ENCODE peak calls at places on chromosome 15, in six cellular contexts. G is GM23338, X is KG1, F is cardiac septum, E is naive B cell, N is NCI-H1048. O is an unnamed sample.

GRCh38 chr15:59244337-59244736 is 37.7 kb downstream of the LDHAL6B start:
- DNase-seq in G (no peak), X (no peak), F (no peak), E (no peak), N (no peak), O (no peak)

GRCh38 chr15:77457619-77458265 is 37.1 kb downstream of the HMG20A start:
- DNase-seq in G (no peak), X (no peak), F (no peak), E (no peak), N (no peak), O (no peak)

GRCh38 chr15:61182955-61183354 is 46.1 kb downstream of the RORA start:
- DNase-seq in G (no peak), X (no peak), F (no peak), E (no peak), N (no peak), O (no peak)

GRCh38 chr15:74928771-74929198 is 9.1 kb downstream of the COX5A start:
- DNase-seq in G (no peak), X (no peak), F (no peak), E (no peak), N (no peak), O (no peak)

GRCh38 chr15:78133801-78134200 is 2.6 kb upstream of the CIB2 start:
- DNase-seq in G (no peak), X (no peak), F (no peak), E (no peak), N (peak), O (no peak)

GRCh38 chr15:40454904-40455391 is 14.2 kb downstream of the BAHD1 start:
- DNase-seq in G (no peak), X (no peak), F (no peak), E (no peak), N (no peak), O (no peak)

GRCh38 chr15:67065531-67066005 is at the start of gene SMAD3:
- DNase-seq in G (peak), X (peak), F (peak), E (peak), N (peak), O (peak)

GRCh38 chr15:74320358-74321247 is 46.8 kb downstream of the CYP11A1 start:
- DNase-seq in G (peak), X (no peak), F (no peak), E (no peak), N (no peak), O (no peak)

GRCh38 chr15:40618906-40619305 is 24.9 kb downstream of the KNL1 start:
- DNase-seq in G (no peak), X (no peak), F (no peak), E (no peak), N (no peak), O (no peak)

GRCh38 chr15:43883571-43883970 is 56.8 kb downstream of the WDR76 start:
- DNase-seq in G (no peak), X (no peak), F (peak), E (no peak), N (no peak), O (no peak)

GRCh38 chr15:93173369-93173768 is 84.4 kb upstream of the RGMA start:
- DNase-seq in G (no peak), X (no peak), F (no peak), E (no peak), N (no peak), O (no peak)

GRCh38 chr15:95468820-95469219 is 861.7 kb upstream of the NR2F2 start:
- DNase-seq in G (peak), X (no peak), F (no peak), E (no peak), N (no peak), O (no peak)

GRCh38 chr15:35465763-35466162 is 80.2 kb downstream of the DPH6 start:
- DNase-seq in G (no peak), X (no peak), F (no peak), E (no peak), N (no peak), O (no peak)

GRCh38 chr15:94346272-94346671 is 114.9 kb downstream of the MCTP2 start:
- DNase-seq in G (no peak), X (no peak), F (no peak), E (no peak), N (no peak), O (no peak)

GRCh38 chr15:50718700-50719125 is 32.1 kb upstream of the TRPM7 start:
- DNase-seq in G (no peak), X (no peak), F (no peak), E (no peak), N (no peak), O (peak)

GRCh38 chr15:85330941-85331588 is 49.3 kb upstream of the AKAP13 start:
- DNase-seq in G (peak), X (peak), F (peak), E (peak), N (no peak), O (peak)

GRCh38 chr15:40088929-40089755 is 19.5 kb downstream of the BMF start:
- DNase-seq in G (peak), X (no peak), F (no peak), E (no peak), N (no peak), O (no peak)

GRCh38 chr15:40357723-40358491 is at the start of gene DISP2:
- DNase-seq in G (peak), X (peak), F (peak), E (peak), N (peak), O (peak)

GRCh38 chr15:73286356-73286755 is 82.4 kb downstream of the HCN4 start:
- DNase-seq in G (no peak), X (no peak), F (no peak), E (no peak), N (no peak), O (no peak)

GRCh38 chr15:51380999-51381806 is 39.7 kb downstream of the GLDN start:
- DNase-seq in G (peak), X (peak), F (no peak), E (peak), N (peak), O (peak)

GRCh38 chr15:67341539-67341938 is 87.0 kb downstream of the IQCH start:
- DNase-seq in G (no peak), X (no peak), F (no peak), E (no peak), N (no peak), O (no peak)

GRCh38 chr15:46309914-46310313 is 675.1 kb downstream of the SQOR start:
- DNase-seq in G (peak), X (no peak), F (no peak), E (no peak), N (no peak), O (no peak)

GRCh38 chr15:45903283-45903682 is 268.5 kb downstream of the SQOR start:
- DNase-seq in G (no peak), X (no peak), F (no peak), E (no peak), N (no peak), O (no peak)

GRCh38 chr15:71808311-71809020 is 1.9 kb upstream of the NR2E3 start:
- DNase-seq in G (no peak), X (no peak), F (no peak), E (no peak), N (no peak), O (no peak)

GRCh38 chr15:101504866-101505609 is 15.5 kb upstream of the PCSK6 start:
- DNase-seq in G (no peak), X (no peak), F (no peak), E (no peak), N (no peak), O (no peak)

GRCh38 chr15:60215225-60215963 is 182.4 kb downstream of the ANXA2 start:
- DNase-seq in G (peak), X (no peak), F (no peak), E (no peak), N (no peak), O (no peak)

GRCh38 chr15:33140326-33140725 is 54.2 kb downstream of the FMN1 start:
- DNase-seq in G (no peak), X (no peak), F (no peak), E (no peak), N (no peak), O (no peak)